ENCODE peak calls at places on chromosome X, in six cellular contexts. One of them, this sample, is unnamed.

GRCh38 chrX:107713205-107714195 is 62.1 kb downstream of the TSC22D3 start:
- DNase-seq in endothelial cell: no peak
- DNase-seq in H9: no peak
- DNase-seq in left cardiac atrium: no peak
- DNase-seq in nephron progenitor cell: no peak
- DNase-seq in H7: no peak
- DNase-seq in this sample: no peak

GRCh38 chrX:79452879-79453278 is 85.7 kb upstream of the ITM2A start:
- DNase-seq in endothelial cell: no peak
- DNase-seq in H9: no peak
- DNase-seq in left cardiac atrium: no peak
- DNase-seq in nephron progenitor cell: no peak
- DNase-seq in H7: no peak
- DNase-seq in this sample: no peak

GRCh38 chrX:150869450-150869849 is 29.0 kb downstream of the CD99L2 start:
- DNase-seq in endothelial cell: no peak
- DNase-seq in H9: no peak
- DNase-seq in left cardiac atrium: no peak
- DNase-seq in nephron progenitor cell: no peak
- DNase-seq in H7: no peak
- DNase-seq in this sample: no peak

GRCh38 chrX:68175569-68175968 is 257.7 kb downstream of the OPHN1 start:
- DNase-seq in endothelial cell: no peak
- DNase-seq in H9: no peak
- DNase-seq in left cardiac atrium: no peak
- DNase-seq in nephron progenitor cell: no peak
- DNase-seq in H7: no peak
- DNase-seq in this sample: no peak

GRCh38 chrX:151977009-151977408 is 2.5 kb upstream of the GABRE start:
- DNase-seq in endothelial cell: no peak
- DNase-seq in H9: no peak
- DNase-seq in left cardiac atrium: peak; percentile 19
- DNase-seq in nephron progenitor cell: no peak
- DNase-seq in H7: no peak
- DNase-seq in this sample: no peak

GRCh38 chrX:39764441-39764914 is 333.3 kb downstream of the BCOR start:
- DNase-seq in endothelial cell: no peak
- DNase-seq in H9: no peak
- DNase-seq in left cardiac atrium: no peak
- DNase-seq in nephron progenitor cell: no peak
- DNase-seq in H7: no peak
- DNase-seq in this sample: no peak

GRCh38 chrX:107449490-107450175 is at the start of gene FRMPD3:
- DNase-seq in endothelial cell: no peak
- DNase-seq in H9: peak; percentile 47
- DNase-seq in left cardiac atrium: no peak
- DNase-seq in nephron progenitor cell: peak; percentile 54
- DNase-seq in H7: peak; percentile 87
- DNase-seq in this sample: peak; percentile 20

GRCh38 chrX:46836701-46837542 is at the start of gene RP2:
- DNase-seq in endothelial cell: peak; percentile 82
- DNase-seq in H9: peak; percentile 95
- DNase-seq in left cardiac atrium: peak; percentile 93
- DNase-seq in nephron progenitor cell: peak; percentile 92
- DNase-seq in H7: peak; percentile 92
- DNase-seq in this sample: peak; percentile 97

GRCh38 chrX:30577362-30577961 is at the start of gene TASL:
- DNase-seq in endothelial cell: no peak
- DNase-seq in H9: no peak
- DNase-seq in left cardiac atrium: no peak
- DNase-seq in nephron progenitor cell: no peak
- DNase-seq in H7: no peak
- DNase-seq in this sample: no peak

GRCh38 chrX:13151806-13152510 is 107.5 kb upstream of the FAM9C start:
- DNase-seq in endothelial cell: no peak
- DNase-seq in H9: no peak
- DNase-seq in left cardiac atrium: no peak
- DNase-seq in nephron progenitor cell: no peak
- DNase-seq in H7: no peak
- DNase-seq in this sample: no peak

GRCh38 chrX:35561985-35562384 is 236.2 kb upstream of the MAGEB16 start:
- DNase-seq in endothelial cell: no peak
- DNase-seq in H9: no peak
- DNase-seq in left cardiac atrium: no peak
- DNase-seq in nephron progenitor cell: no peak
- DNase-seq in H7: no peak
- DNase-seq in this sample: no peak

GRCh38 chrX:109954333-109954732 is 48.6 kb upstream of the TMEM164 start:
- DNase-seq in endothelial cell: no peak
- DNase-seq in H9: no peak
- DNase-seq in left cardiac atrium: no peak
- DNase-seq in nephron progenitor cell: no peak
- DNase-seq in H7: no peak
- DNase-seq in this sample: no peak

GRCh38 chrX:104370089-104370488 is 115.4 kb upstream of the ESX1 start:
- DNase-seq in endothelial cell: peak; percentile 3
- DNase-seq in H9: peak; percentile 36
- DNase-seq in left cardiac atrium: no peak
- DNase-seq in nephron progenitor cell: no peak
- DNase-seq in H7: peak; percentile 38
- DNase-seq in this sample: no peak

GRCh38 chrX:71454222-71454621 is 78.7 kb upstream of the OGT start:
- DNase-seq in endothelial cell: no peak
- DNase-seq in H9: no peak
- DNase-seq in left cardiac atrium: no peak
- DNase-seq in nephron progenitor cell: no peak
- DNase-seq in H7: no peak
- DNase-seq in this sample: no peak

GRCh38 chrX:110086162-110086915 is 83.4 kb downstream of the TMEM164 start:
- DNase-seq in endothelial cell: no peak
- DNase-seq in H9: no peak
- DNase-seq in left cardiac atrium: no peak
- DNase-seq in nephron progenitor cell: no peak
- DNase-seq in H7: no peak
- DNase-seq in this sample: peak; percentile 6

GRCh38 chrX:24298191-24298590 is 15.7 kb downstream of the SUPT20HL2 start:
- DNase-seq in endothelial cell: peak; percentile 13
- DNase-seq in H9: peak; percentile 45
- DNase-seq in left cardiac atrium: no peak
- DNase-seq in nephron progenitor cell: peak; percentile 41
- DNase-seq in H7: no peak
- DNase-seq in this sample: no peak

GRCh38 chrX:20378291-20378920 is 111.7 kb upstream of the RPS6KA3 start:
- DNase-seq in endothelial cell: no peak
- DNase-seq in H9: no peak
- DNase-seq in left cardiac atrium: no peak
- DNase-seq in nephron progenitor cell: no peak
- DNase-seq in H7: no peak
- DNase-seq in this sample: no peak

GRCh38 chrX:120456973-120457372 is 12.1 kb downstream of the LAMP2 start:
- DNase-seq in endothelial cell: no peak
- DNase-seq in H9: no peak
- DNase-seq in left cardiac atrium: no peak
- DNase-seq in nephron progenitor cell: no peak
- DNase-seq in H7: no peak
- DNase-seq in this sample: no peak

GRCh38 chrX:38045697-38046096 is 39.3 kb downstream of the SYTL5 start:
- DNase-seq in endothelial cell: no peak
- DNase-seq in H9: no peak
- DNase-seq in left cardiac atrium: no peak
- DNase-seq in nephron progenitor cell: no peak
- DNase-seq in H7: no peak
- DNase-seq in this sample: no peak

GRCh38 chrX:148995661-148996060 is 495.2 kb downstream of the AFF2 start:
- DNase-seq in endothelial cell: peak; percentile 4
- DNase-seq in H9: no peak
- DNase-seq in left cardiac atrium: no peak
- DNase-seq in nephron progenitor cell: no peak
- DNase-seq in H7: peak; percentile 14
- DNase-seq in this sample: no peak

GRCh38 chrX:38627683-38628082 is 66.3 kb downstream of the TSPAN7 start:
- DNase-seq in endothelial cell: peak; percentile 7
- DNase-seq in H9: peak; percentile 63
- DNase-seq in left cardiac atrium: no peak
- DNase-seq in nephron progenitor cell: no peak
- DNase-seq in H7: peak; percentile 49
- DNase-seq in this sample: peak; percentile 9

GRCh38 chrX:136711147-136711546 is 63.2 kb downstream of the CD40LG start:
- DNase-seq in endothelial cell: peak; percentile 24
- DNase-seq in H9: peak; percentile 34
- DNase-seq in left cardiac atrium: peak; percentile 42
- DNase-seq in nephron progenitor cell: peak; percentile 15
- DNase-seq in H7: peak; percentile 25
- DNase-seq in this sample: peak; percentile 53

GRCh38 chrX:153590961-153591956 is 7.7 kb downstream of the CCNQ start:
- DNase-seq in endothelial cell: no peak
- DNase-seq in H9: no peak
- DNase-seq in left cardiac atrium: no peak
- DNase-seq in nephron progenitor cell: no peak
- DNase-seq in H7: no peak
- DNase-seq in this sample: no peak

GRCh38 chrX:150848914-150849365 is 49.5 kb downstream of the CD99L2 start:
- DNase-seq in endothelial cell: no peak
- DNase-seq in H9: no peak
- DNase-seq in left cardiac atrium: no peak
- DNase-seq in nephron progenitor cell: no peak
- DNase-seq in H7: no peak
- DNase-seq in this sample: peak; percentile 90

GRCh38 chrX:125132274-125132673 is 187.4 kb upstream of the TEX13C start:
- DNase-seq in endothelial cell: no peak
- DNase-seq in H9: no peak
- DNase-seq in left cardiac atrium: no peak
- DNase-seq in nephron progenitor cell: no peak
- DNase-seq in H7: peak; percentile 40
- DNase-seq in this sample: peak; percentile 7

GRCh38 chrX:9503261-9503660 is 38.4 kb downstream of the TBL1X start:
- DNase-seq in endothelial cell: no peak
- DNase-seq in H9: no peak
- DNase-seq in left cardiac atrium: no peak
- DNase-seq in nephron progenitor cell: no peak
- DNase-seq in H7: no peak
- DNase-seq in this sample: no peak

GRCh38 chrX:3384330-3384729 is 37.9 kb upstream of the MXRA5 start:
- DNase-seq in endothelial cell: no peak
- DNase-seq in H9: no peak
- DNase-seq in left cardiac atrium: no peak
- DNase-seq in nephron progenitor cell: no peak
- DNase-seq in H7: no peak
- DNase-seq in this sample: no peak